ENCODE peak calls at places on chromosomes 5 and 9, in six cellular contexts. T is GM12892, L is transverse colon, H is esophagus muscularis mucosa, Z is GM12891, C is sigmoid colon. D is an unnamed sample.

GRCh38 chr9:76394896-76395244 is 644 bp upstream of the RFK start:
- DNase-seq in T (peak; percentile 37), L (peak; percentile 68), H (no peak), Z (peak; percentile 16), C (peak; percentile 79), D (peak; percentile 37)

GRCh38 chr5:53126514-53126913 is 17.0 kb upstream of the MOCS2 start:
- DNase-seq in T (no peak), L (no peak), H (no peak), Z (no peak), C (no peak), D (no peak)

GRCh38 chr9:134456740-134457315 is 130.6 kb downstream of the RXRA start:
- DNase-seq in T (no peak), L (no peak), H (no peak), Z (no peak), C (no peak), D (no peak)

GRCh38 chr9:127943746-127944145 is 6.1 kb upstream of the DPM2 start:
- DNase-seq in T (peak; percentile 86), L (peak; percentile 87), H (peak; percentile 94), Z (peak; percentile 88), C (peak; percentile 94), D (peak; percentile 87)

GRCh38 chr9:130629443-130630090 is 34.8 kb upstream of the PRDM12 start:
- DNase-seq in T (no peak), L (no peak), H (no peak), Z (no peak), C (no peak), D (no peak)

GRCh38 chr5:52073993-52074689 is 690.9 kb downstream of the ISL1 start:
- DNase-seq in T (no peak), L (no peak), H (no peak), Z (no peak), C (no peak), D (no peak)

GRCh38 chr9:133368249-133368881 is 7.5 kb downstream of the SURF4 start:
- DNase-seq in T (no peak), L (peak; percentile 52), H (no peak), Z (no peak), C (no peak), D (no peak)

GRCh38 chr5:81950996-81951395 is 20.8 kb upstream of the ATG10 start:
- DNase-seq in T (no peak), L (no peak), H (no peak), Z (no peak), C (no peak), D (no peak)

GRCh38 chr5:123035950-123036390 is 555 bp downstream of the PPIC start:
- DNase-seq in T (peak; percentile 18), L (peak; percentile 58), H (no peak), Z (peak; percentile 30), C (peak; percentile 83), D (peak; percentile 63)

GRCh38 chr9:120875954-120876841 is 790 bp downstream of the PHF19 start:
- DNase-seq in T (peak; percentile 95), L (peak; percentile 89), H (peak; percentile 97), Z (peak; percentile 89), C (peak; percentile 94), D (peak; percentile 79)
- TF ChIP-seq POLR2A in T (no peak), L (peak; percentile 37), H (no peak), Z (no peak), C (no peak), D (no peak)

GRCh38 chr5:172776235-172776594 is 5.2 kb upstream of the DUSP1 start:
- DNase-seq in T (no peak), L (no peak), H (no peak), Z (no peak), C (no peak), D (no peak)

GRCh38 chr5:172773481-172774469 is 2.8 kb upstream of the DUSP1 start:
- DNase-seq in T (no peak), L (no peak), H (no peak), Z (no peak), C (no peak), D (no peak)

GRCh38 chr5:172777381-172778222 is 6.6 kb upstream of the DUSP1 start:
- DNase-seq in T (peak; percentile 74), L (peak; percentile 95), H (peak; percentile 97), Z (peak; percentile 68), C (peak; percentile 97), D (peak; percentile 87)

GRCh38 chr5:172774561-172775271 is 3.7 kb upstream of the DUSP1 start:
- DNase-seq in T (no peak), L (no peak), H (no peak), Z (no peak), C (no peak), D (no peak)

DNA sequence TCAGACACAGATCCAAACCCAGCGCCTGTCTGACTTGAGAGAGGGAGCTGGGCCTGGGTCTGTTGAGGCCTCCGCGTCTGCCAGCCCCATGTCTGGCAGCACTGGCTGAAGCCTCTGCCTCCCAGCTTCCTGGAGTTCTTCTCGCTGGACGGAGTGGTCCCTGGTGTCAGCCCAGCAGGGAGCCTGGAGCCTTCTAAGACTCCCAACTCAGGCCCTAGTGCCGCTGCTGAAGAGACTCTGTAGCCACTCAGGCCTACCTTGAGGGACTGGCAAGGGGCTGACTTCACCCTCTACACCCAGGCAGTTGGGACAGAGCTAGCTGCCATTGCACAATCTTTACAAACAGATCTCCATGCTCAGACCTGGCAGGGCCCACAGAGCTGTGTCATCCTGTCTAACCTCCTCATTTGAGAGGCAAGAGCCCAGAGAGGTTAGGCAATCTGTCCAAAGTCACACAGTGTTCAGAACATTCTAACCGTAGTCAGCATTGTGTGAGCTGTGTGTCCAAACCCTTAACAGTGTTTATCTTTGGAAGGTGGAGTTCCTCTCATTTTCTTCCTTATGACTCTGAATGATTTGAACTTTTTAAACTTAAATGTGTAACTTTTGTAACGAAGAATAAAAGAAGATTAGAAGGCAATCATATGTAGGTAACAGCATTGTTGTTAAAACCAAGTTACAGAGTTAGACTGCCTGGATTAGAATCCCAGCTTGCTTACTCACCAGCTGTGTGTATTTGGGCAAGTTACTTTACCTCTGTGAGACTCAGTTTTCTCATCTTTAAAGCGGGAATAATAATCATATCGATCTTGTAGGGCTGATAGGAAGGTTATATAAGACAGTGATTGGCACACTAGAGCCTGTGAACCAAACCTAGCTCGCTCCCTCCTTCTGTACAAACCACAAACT is 4.6 kb upstream of the DUSP1 start:
- DNase-seq in T (no peak), L (peak; percentile 84), H (peak; percentile 98), Z (no peak), C (peak; percentile 97), D (peak; percentile 79)
- TF ChIP-seq POLR2AphosphoS5 in T (no peak), L (peak; percentile 50), H (no peak), Z (no peak), C (peak; percentile 51), D (peak; percentile 88)

GRCh38 chr9:75065513-75065912 is 22.4 kb downstream of the NMRK1 start:
- DNase-seq in T (no peak), L (no peak), H (no peak), Z (no peak), C (no peak), D (no peak)
- TF ChIP-seq POLR2A in T (no peak), L (no peak), H (no peak), Z (no peak), C (no peak), D (no peak)

GRCh38 chr9:96171749-96172148 is 130.2 kb downstream of the HSD17B3 start:
- DNase-seq in T (no peak), L (no peak), H (no peak), Z (no peak), C (no peak), D (no peak)

GRCh38 chr9:96173640-96174039 is 128.3 kb downstream of the HSD17B3 start:
- DNase-seq in T (no peak), L (no peak), H (no peak), Z (no peak), C (no peak), D (no peak)

GRCh38 chr9:96175001-96175400 is 127.0 kb downstream of the HSD17B3 start:
- DNase-seq in T (no peak), L (no peak), H (no peak), Z (no peak), C (no peak), D (no peak)

GRCh38 chr9:96169901-96170300 is 132.1 kb downstream of the HSD17B3 start:
- DNase-seq in T (no peak), L (no peak), H (no peak), Z (no peak), C (peak; percentile 29), D (no peak)

DNA sequence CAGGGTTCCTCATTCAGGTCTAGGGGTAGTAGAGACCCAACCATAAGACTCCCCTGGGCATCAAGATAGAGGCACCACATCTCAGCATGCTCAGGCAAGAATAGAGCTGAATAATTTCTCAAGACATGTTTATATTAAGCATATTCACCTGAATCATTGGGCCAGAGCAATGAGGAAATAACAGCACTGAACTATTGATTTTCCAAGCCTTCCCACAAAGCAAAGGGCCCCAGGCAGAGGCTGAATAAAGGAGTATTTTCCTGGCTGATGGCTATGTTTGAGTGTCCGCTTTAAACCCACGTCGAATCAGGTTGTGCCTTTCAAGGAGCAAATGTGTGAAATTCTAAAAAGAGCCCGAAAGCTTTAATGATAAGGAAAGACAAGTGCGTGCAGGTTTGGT is 129.2 kb downstream of the HSD17B3 start:
- DNase-seq in T (no peak), L (no peak), H (no peak), Z (no peak), C (no peak), D (no peak)
- TF ChIP-seq POLR2AphosphoS5 in T (no peak), L (no peak), H (no peak), Z (no peak), C (no peak), D (no peak)

GRCh38 chr9:112605518-112605917 is 112.4 kb downstream of the INIP start:
- DNase-seq in T (no peak), L (no peak), H (no peak), Z (no peak), C (no peak), D (no peak)
- TF ChIP-seq POLR2A in T (no peak), L (no peak), H (no peak), Z (no peak), C (no peak), D (no peak)

GRCh38 chr5:144504929-144505578 is 334.4 kb downstream of the KCTD16 start:
- DNase-seq in T (no peak), L (no peak), H (no peak), Z (no peak), C (no peak), D (no peak)

GRCh38 chr5:144511581-144512072 is 341.0 kb downstream of the KCTD16 start:
- DNase-seq in T (no peak), L (no peak), H (no peak), Z (no peak), C (no peak), D (no peak)

DNA sequence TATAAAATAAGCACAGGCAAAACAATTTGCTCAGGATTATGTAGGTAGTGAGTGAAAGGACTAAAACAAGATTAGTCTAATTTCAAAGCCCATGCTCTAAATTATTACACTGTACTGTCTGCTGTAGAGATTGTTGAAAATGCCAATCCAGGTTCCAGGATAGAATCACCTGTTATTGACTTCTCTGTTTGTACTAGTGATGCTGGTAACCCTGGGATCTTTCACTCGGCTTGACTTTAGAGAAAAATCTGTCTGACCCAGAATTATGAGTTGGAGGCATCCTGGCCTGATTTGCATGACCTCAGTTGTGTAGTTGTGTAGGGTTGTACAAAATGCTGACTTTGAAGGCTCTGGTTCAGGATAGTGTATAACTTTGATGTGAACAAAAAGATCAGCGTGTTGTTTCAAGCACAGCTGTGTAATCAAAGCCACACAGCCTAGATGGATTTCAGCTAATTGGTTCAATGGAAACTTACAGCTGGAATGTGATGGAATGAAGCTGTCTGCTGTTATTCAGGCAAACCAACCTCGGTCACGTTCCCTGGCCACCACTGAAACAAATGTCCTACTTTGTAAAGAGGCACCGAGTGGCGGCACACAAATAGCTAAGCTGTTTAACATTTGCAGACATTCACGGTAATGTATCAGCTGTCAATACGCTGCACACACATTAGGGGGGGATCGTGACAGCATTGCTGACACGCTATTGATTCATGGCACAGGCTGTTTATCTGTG is 340.3 kb downstream of the KCTD16 start:
- DNase-seq in T (no peak), L (no peak), H (no peak), Z (no peak), C (no peak), D (no peak)
- TF ChIP-seq POLR2AphosphoS5 in T (no peak), L (no peak), H (no peak), Z (no peak), C (no peak), D (no peak)

D was measured in stomach.